ENCODE peak calls at places on chromosomes 5 and 9, in nine cellular contexts. A, C, O, D, U, X, L, T and K are unnamed samples.

GRCh38 chr5:172150514-172151425 is 37.3 kb downstream of the STK10 start:
- DNase-seq in A (no peak), C (no peak), O (no peak), D (peak), U (peak), X (peak), L (no peak), T (peak), K (no peak)

GRCh38 chr9:91803143-91803940 is 146.7 kb downstream of the ROR2 start:
- DNase-seq in A (no peak), C (no peak), O (no peak), D (peak), U (no peak), X (no peak), L (no peak), T (no peak), K (no peak)

GRCh38 chr9:1495684-1496083 is 445.5 kb downstream of the DMRT2 start:
- DNase-seq in A (no peak), C (no peak), O (no peak), D (no peak), U (no peak), X (no peak), L (no peak), T (no peak), K (no peak)

GRCh38 chr9:78745996-78746395 is 449.1 kb downstream of the PSAT1 start:
- DNase-seq in A (no peak), C (peak), O (no peak), D (no peak), U (no peak), X (no peak), L (no peak), T (no peak), K (no peak)

GRCh38 chr5:130966990-130967389 is 198.1 kb downstream of the HINT1 start:
- DNase-seq in A (no peak), C (no peak), O (no peak), D (no peak), U (no peak), X (no peak), L (no peak), T (no peak), K (no peak)

GRCh38 chr5:176850371-176851245 is 40.2 kb downstream of the UNC5A start:
- DNase-seq in A (no peak), C (no peak), O (no peak), D (no peak), U (no peak), X (no peak), L (no peak), T (no peak), K (no peak)

GRCh38 chr5:77832938-77833337 is 56.8 kb upstream of the TBCA start:
- DNase-seq in A (no peak), C (no peak), O (no peak), D (no peak), U (no peak), X (no peak), L (no peak), T (no peak), K (no peak)

GRCh38 chr9:136482046-136482792 is 621 bp downstream of the SEC16A start:
- DNase-seq in A (peak), C (peak), O (no peak), D (no peak), U (no peak), X (peak), L (no peak), T (no peak), K (no peak)

GRCh38 chr9:134575103-134575816 is 66.3 kb upstream of the COL5A1 start:
- DNase-seq in A (peak), C (no peak), O (peak), D (peak), U (peak), X (no peak), L (no peak), T (no peak), K (no peak)

GRCh38 chr9:81546498-81546897 is 142.8 kb downstream of the TLE1 start:
- DNase-seq in A (no peak), C (no peak), O (no peak), D (no peak), U (no peak), X (no peak), L (no peak), T (no peak), K (no peak)

GRCh38 chr5:9125852-9126251 is 420.0 kb downstream of the SEMA5A start:
- DNase-seq in A (no peak), C (no peak), O (no peak), D (no peak), U (no peak), X (no peak), L (no peak), T (no peak), K (no peak)

GRCh38 chr5:156310115-156310514 is 16.8 kb upstream of the SGCD start:
- DNase-seq in A (no peak), C (no peak), O (no peak), D (no peak), U (no peak), X (no peak), L (no peak), T (no peak), K (no peak)

GRCh38 chr9:106757539-106757938 is 105.4 kb upstream of the ZNF462 start:
- DNase-seq in A (no peak), C (no peak), O (no peak), D (no peak), U (no peak), X (no peak), L (no peak), T (no peak), K (no peak)

GRCh38 chr5:130514984-130515690 is 610.9 kb downstream of the CHSY3 start:
- DNase-seq in A (no peak), C (peak), O (no peak), D (no peak), U (no peak), X (no peak), L (peak), T (no peak), K (no peak)

GRCh38 chr9:89470239-89470638 is 27.7 kb downstream of the SEMA4D start:
- DNase-seq in A (no peak), C (no peak), O (no peak), D (no peak), U (no peak), X (no peak), L (no peak), T (no peak), K (no peak)

GRCh38 chr5:3155029-3155428 is 403.6 kb upstream of the IRX2 start:
- DNase-seq in A (no peak), C (no peak), O (no peak), D (no peak), U (no peak), X (no peak), L (no peak), T (no peak), K (no peak)

GRCh38 chr5:76626738-76627137 is 3.5 kb upstream of the F2RL2 start:
- DNase-seq in A (no peak), C (no peak), O (no peak), D (no peak), U (no peak), X (no peak), L (no peak), T (no peak), K (no peak)

GRCh38 chr5:163893301-163893700 is 387.9 kb downstream of the MAT2B start:
- DNase-seq in A (no peak), C (peak), O (no peak), D (no peak), U (no peak), X (no peak), L (no peak), T (no peak), K (no peak)

GRCh38 chr9:33480976-33481375 is 7.3 kb upstream of the NOL6 start:
- DNase-seq in A (no peak), C (no peak), O (no peak), D (no peak), U (peak), X (no peak), L (no peak), T (no peak), K (no peak)

GRCh38 chr5:27491047-27491446 is 452.7 kb upstream of the CDH9 start:
- DNase-seq in A (no peak), C (no peak), O (no peak), D (no peak), U (no peak), X (no peak), L (no peak), T (no peak), K (no peak)

GRCh38 chr9:112327718-112328450 is 5.5 kb downstream of the PTBP3 start:
- DNase-seq in A (no peak), C (no peak), O (no peak), D (no peak), U (no peak), X (no peak), L (no peak), T (no peak), K (no peak)
- H3K27ac ChIP-seq in A (no peak), C (no peak), O (no peak), D (no peak), U (no peak), X (no peak), L (no peak), T (no peak), K (no peak)

GRCh38 chr9:126829035-126829434 is 24.2 kb downstream of the ZBTB43 start:
- DNase-seq in A (no peak), C (no peak), O (no peak), D (no peak), U (no peak), X (no peak), L (no peak), T (no peak), K (no peak)
- H3K4me3 ChIP-seq in A (no peak), C (no peak), O (no peak), D (no peak), U (no peak), X (no peak), L (no peak), T (no peak), K (no peak)

DNA sequence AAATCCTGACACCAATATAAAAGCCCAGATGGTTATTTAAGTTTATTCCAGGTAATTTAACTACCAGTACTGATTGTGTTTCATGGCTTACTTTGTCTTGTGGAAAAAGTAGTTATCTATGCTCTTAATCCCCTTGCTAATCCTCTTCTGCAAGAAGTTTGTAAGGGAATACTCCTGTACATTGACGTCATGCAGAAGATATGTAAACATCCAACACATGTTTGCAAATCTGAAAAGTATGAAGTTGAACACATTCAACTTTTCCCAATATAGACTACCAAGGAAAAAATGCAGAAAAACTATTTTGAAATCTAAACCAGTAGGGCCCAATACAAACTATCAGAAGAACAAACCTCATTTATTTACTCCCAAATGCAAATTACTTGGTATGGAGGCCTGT is 56.3 kb upstream of the ELL2 start:
- DNase-seq in A (no peak), C (peak), O (no peak), D (no peak), U (no peak), X (no peak), L (peak), T (no peak), K (no peak)
- H3K27ac ChIP-seq in A (no peak), C (no peak), O (no peak), D (no peak), U (no peak), X (no peak), L (no peak), T (no peak), K (no peak)

DNA sequence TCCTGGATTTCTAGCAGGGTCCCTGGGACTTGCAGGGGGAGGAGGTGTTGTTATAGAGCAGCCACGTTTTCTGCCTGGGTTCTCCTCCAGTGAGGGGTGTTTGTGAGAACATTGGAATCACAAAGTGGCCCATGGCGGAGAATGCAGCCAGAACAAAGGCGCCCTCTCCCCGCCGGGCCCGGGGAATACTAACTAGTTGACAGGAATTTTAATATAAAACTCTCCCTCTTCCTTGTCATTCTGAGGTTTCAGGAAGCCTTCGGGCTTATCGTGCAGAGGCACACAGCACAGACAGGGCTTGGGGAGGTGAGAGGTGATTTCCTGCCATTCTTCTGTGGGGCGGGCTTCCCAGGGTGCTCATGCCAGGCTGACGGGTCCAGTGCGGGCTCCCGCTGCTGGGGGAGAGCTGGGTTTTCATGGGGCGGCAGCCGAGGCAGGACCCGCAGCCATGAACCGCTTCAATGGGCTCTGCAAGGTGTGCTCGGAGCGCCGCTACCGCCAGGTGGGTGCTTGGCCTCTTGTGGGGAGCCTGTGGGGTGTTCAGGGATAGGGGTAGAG is 37.7 kb downstream of the RGS3 start:
- DNase-seq in A (no peak), C (no peak), O (peak), D (no peak), U (no peak), X (no peak), L (no peak), T (no peak), K (no peak)
- H3K4me3 ChIP-seq in A (no peak), C (no peak), O (no peak), D (peak), U (peak), X (no peak), L (no peak), T (peak), K (no peak)

GRCh38 chr5:142984016-142984415 is 213.8 kb downstream of the ARHGAP26 start:
- DNase-seq in A (no peak), C (no peak), O (no peak), D (no peak), U (no peak), X (no peak), L (no peak), T (no peak), K (no peak)

GRCh38 chr5:142979636-142980035 is 209.5 kb downstream of the ARHGAP26 start:
- DNase-seq in A (peak), C (peak), O (no peak), D (no peak), U (no peak), X (peak), L (no peak), T (no peak), K (no peak)

GRCh38 chr5:142981886-142982820 is 212.0 kb downstream of the ARHGAP26 start:
- DNase-seq in A (peak), C (peak), O (peak), D (peak), U (peak), X (peak), L (peak), T (peak), K (peak)

GRCh38 chr5:142982821-142983200 is 212.6 kb downstream of the ARHGAP26 start:
- DNase-seq in A (no peak), C (no peak), O (no peak), D (no peak), U (no peak), X (no peak), L (no peak), T (no peak), K (no peak)

GRCh38 chr5:142981475-142981874 is 211.3 kb downstream of the ARHGAP26 start:
- DNase-seq in A (no peak), C (no peak), O (no peak), D (no peak), U (no peak), X (no peak), L (no peak), T (no peak), K (no peak)
- H3K27ac ChIP-seq in A (peak), C (peak), O (peak), D (peak), U (peak), X (peak), L (peak), T (peak), K (peak)

GRCh38 chr9:20611751-20612287 is 10.5 kb downstream of the MLLT3 start:
- DNase-seq in A (no peak), C (peak), O (no peak), D (no peak), U (no peak), X (no peak), L (no peak), T (no peak), K (no peak)
- H3K4me3 ChIP-seq in A (no peak), C (peak), O (no peak), D (no peak), U (no peak), X (no peak), L (peak), T (no peak), K (no peak)

DNA sequence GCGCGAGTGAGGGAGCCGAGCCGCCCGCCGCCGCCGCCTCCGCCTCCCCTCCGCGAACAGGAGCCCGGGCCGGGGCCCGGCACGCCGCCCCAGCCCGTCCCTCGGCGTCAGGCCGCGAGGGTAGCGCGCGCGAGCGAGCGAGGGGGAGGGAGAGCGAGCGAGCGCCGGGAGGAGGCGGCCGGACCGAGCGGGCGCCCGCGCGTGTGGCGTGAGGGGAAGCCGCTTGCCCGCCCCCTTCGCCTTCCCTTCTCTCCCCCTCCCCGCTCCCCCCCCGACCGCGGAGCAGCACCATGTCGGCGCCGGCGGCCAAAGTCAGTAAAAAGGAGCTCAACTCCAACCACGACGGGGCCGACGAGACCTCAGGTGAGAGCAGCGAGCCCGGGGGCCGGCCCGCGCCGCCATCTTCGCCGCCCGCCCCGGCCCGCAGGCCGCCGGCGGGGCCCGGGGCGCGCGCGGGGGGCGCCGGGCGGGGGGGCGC is 310 bp downstream of the SET start:
- DNase-seq in A (peak), C (no peak), O (no peak), D (peak), U (peak), X (no peak), L (no peak), T (peak), K (peak)
- H3K27ac ChIP-seq in A (peak), C (no peak), O (peak), D (peak), U (peak), X (peak), L (no peak), T (peak), K (peak)

DNA sequence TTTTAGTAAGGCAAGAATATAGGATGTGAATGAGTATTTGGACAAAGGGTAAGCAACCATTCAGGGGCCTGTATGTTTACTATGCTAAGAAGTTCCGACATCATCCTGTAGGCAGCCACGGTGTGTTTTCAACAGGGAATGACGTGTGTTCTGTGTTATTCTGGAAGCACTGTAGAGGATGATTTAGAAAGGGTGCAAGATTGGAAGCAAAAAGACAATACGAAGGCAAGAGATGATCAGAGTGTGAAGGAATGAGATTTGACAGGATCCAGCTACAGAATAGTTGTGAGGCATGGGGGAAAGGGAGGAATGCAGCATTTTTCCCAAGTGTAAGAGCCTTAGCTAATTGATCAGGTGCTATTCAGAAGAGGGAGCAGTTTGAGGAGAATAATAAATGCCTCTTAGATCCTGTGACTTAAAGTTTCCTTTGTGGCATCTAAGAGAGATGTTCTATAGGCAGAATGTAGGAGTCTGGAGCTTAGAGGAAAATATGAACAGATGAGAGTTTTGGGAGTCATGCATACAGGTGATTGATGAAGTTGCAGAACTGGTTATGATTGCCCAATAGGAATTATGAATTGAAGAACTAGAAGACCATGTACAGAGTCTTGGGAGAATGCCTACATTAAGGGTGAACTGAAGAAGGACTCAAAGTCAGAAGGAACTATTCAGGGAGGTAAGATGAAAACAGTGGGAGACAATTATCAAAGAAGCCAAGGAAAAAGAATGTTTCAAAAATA is 2.5 kb downstream of the SMC5 start:
- DNase-seq in A (no peak), C (peak), O (no peak), D (no peak), U (no peak), X (no peak), L (no peak), T (no peak), K (no peak)
- H3K4me3 ChIP-seq in A (no peak), C (peak), O (peak), D (peak), U (no peak), X (no peak), L (no peak), T (peak), K (peak)

DNA sequence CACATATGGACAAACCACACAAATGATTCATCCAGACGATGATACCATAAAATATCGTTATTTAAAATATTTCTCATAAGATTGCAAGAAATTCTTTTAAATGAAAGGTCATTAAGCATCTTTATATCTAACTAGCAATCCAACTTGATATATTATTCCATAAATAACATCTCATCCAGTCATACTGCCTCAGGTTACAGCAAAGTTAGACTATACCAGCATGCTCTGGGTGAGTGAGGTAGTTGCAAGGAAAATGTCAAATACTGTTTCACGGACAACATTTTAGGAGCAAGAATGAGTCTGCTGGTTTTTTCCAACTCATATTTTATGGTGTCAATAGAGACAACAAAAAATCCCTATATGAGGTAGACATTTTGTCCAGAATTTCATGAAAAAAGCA is 200.9 kb upstream of the TRPM3 start:
- DNase-seq in A (no peak), C (no peak), O (no peak), D (no peak), U (no peak), X (no peak), L (no peak), T (no peak), K (no peak)
- H3K27ac ChIP-seq in A (no peak), C (no peak), O (no peak), D (no peak), U (no peak), X (no peak), L (no peak), T (no peak), K (no peak)

DNA sequence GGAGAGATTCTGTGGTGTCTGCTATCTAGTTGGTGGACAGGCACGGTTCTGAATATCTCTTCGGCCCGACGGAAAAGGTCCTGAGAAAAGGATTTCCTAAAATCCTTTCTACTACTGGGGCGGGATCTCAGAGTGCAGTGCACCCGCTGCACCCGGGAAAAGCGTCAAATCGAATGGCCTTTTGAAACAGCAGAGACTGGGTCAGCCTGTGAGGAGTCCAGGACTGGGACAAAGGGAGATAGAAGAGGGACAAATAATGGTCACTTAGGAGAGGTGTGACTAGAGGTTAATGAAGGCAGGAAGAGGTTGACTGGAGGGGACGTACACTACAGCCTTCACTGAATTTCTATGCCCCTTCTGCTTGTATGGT is 1.5 kb downstream of the PLPPR1 start:
- DNase-seq in A (no peak), C (no peak), O (no peak), D (no peak), U (no peak), X (no peak), L (no peak), T (no peak), K (no peak)
- H3K4me3 ChIP-seq in A (no peak), C (no peak), O (no peak), D (no peak), U (no peak), X (no peak), L (no peak), T (no peak), K (no peak)